ENCODE peak calls at places on chromosomes 13 and 19, in four cellular contexts. One of them, this sample, is unnamed.

GRCh38 chr13:98476538-98476966 is 100.4 kb downstream of the STK24 start:
- DNase-seq in K562: peak; percentile 46
- DNase-seq in GM12891: peak; percentile 89
- DNase-seq in GM12878: peak; percentile 90
- DNase-seq in this sample: peak; percentile 73

GRCh38 chr13:26300140-26300539 is 46.2 kb downstream of the CDK8 start:
- DNase-seq in K562: no peak
- DNase-seq in GM12891: no peak
- DNase-seq in GM12878: no peak
- DNase-seq in this sample: no peak

GRCh38 chr19:29807870-29808405 is 3.9 kb upstream of the CCNE1 start:
- DNase-seq in K562: no peak
- DNase-seq in GM12891: no peak
- DNase-seq in GM12878: no peak
- DNase-seq in this sample: no peak

GRCh38 chr13:99691552-99691951 is 190.3 kb downstream of the TM9SF2 start:
- DNase-seq in K562: no peak
- DNase-seq in GM12891: no peak
- DNase-seq in GM12878: no peak
- DNase-seq in this sample: no peak

GRCh38 chr13:79776538-79776937 is 295.6 kb downstream of the NDFIP2 start:
- DNase-seq in K562: no peak
- DNase-seq in GM12891: no peak
- DNase-seq in GM12878: no peak
- DNase-seq in this sample: peak; percentile 69

GRCh38 chr19:51407631-51408131 is 9.8 kb downstream of the SIGLEC10 start:
- DNase-seq in K562: peak; percentile 77
- DNase-seq in GM12891: no peak
- DNase-seq in GM12878: no peak
- DNase-seq in this sample: peak; percentile 66

GRCh38 chr13:38348890-38349289 is 761 bp upstream of the UFM1 start:
- DNase-seq in K562: no peak
- DNase-seq in GM12891: no peak
- DNase-seq in GM12878: no peak
- DNase-seq in this sample: no peak

GRCh38 chr19:46838160-46838559 is 12.5 kb downstream of the AP2S1 start:
- DNase-seq in K562: no peak
- DNase-seq in GM12891: no peak
- DNase-seq in GM12878: no peak
- DNase-seq in this sample: no peak

GRCh38 chr19:16327911-16328823 is 3.5 kb downstream of the KLF2 start:
- DNase-seq in K562: no peak
- DNase-seq in GM12891: no peak
- DNase-seq in GM12878: no peak
- DNase-seq in this sample: peak; percentile 100

DNA sequence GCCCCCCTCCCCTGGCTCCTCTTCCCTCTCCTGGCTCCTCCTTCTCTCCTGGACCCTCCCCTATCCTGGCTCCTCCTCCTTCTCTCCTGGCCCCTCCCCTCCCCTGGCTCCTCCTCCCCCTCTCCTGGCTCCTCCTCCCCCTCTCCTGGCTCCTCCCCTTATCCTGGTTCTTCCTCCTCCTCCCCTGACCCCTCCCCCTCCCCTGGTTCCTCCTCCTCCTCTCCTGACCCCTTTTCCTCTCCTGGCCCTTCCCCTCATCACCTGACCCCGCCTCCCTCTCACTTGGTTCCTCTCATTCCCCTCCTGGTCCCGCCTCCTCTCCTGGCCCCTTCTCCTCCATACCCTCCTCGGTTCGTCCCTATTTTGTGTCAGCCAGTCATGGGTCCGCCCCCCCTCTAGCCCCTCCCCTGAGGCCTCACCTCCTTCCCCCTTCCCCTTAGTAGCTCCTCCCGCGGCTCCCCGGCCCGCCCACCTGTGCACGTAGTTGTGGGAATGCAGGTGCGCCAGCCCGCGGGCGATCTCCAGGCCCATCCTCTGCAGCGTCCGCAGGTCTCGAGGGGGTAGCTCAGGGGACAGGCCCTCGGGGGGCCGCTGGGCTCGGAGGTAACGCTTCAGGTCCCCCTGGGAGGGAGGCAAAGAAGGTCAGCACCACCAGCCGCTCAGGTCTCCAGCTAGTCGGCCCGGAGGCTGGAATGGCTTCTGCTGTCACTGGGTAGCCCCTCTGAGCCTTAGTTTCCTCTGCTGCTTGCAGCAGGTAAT is 9.5 kb downstream of the LMTK3 start:
- DNase-seq in K562: peak; percentile 95
- DNase-seq in GM12891: no peak
- DNase-seq in GM12878: peak; percentile 59
- DNase-seq in this sample: peak; percentile 82
- TF ChIP-seq POLR2AphosphoS5 in K562: no peak
- TF ChIP-seq POLR2AphosphoS5 in GM12891: no peak
- TF ChIP-seq POLR2AphosphoS5 in GM12878: no peak
- TF ChIP-seq POLR2AphosphoS5 in this sample: no peak

DNA sequence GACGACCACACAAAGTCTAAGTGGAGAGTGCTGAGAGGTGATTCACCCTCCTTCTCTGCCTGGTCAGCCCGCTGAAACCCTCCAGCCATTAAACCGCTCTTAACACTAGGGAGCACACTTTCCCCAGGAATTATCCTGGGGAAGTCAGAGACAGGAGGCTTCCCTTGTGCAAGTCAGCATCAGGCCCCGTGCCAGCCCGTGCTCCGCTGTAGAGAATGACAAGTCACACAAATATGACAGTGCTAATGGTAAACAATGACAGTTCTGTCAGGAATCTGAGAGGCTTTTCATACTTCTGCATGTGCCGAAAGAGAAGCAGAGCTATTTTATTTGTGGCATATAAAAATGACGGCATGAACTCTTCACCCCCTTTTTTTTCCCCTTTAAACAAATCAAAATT is 816.9 kb upstream of the SLC10A2 start:
- DNase-seq in K562: no peak
- DNase-seq in GM12891: no peak
- DNase-seq in GM12878: no peak
- DNase-seq in this sample: peak; percentile 49
- TF ChIP-seq SPI1 in K562: no peak
- TF ChIP-seq SPI1 in GM12891: no peak
- TF ChIP-seq SPI1 in GM12878: no peak
- TF ChIP-seq SPI1 in this sample: no peak

GRCh38 chr13:51467730-51468129 is 14.9 kb upstream of the INTS6 start:
- DNase-seq in K562: no peak
- DNase-seq in GM12891: no peak
- DNase-seq in GM12878: no peak
- DNase-seq in this sample: no peak
- TF ChIP-seq POLR2AphosphoS5 in K562: no peak
- TF ChIP-seq POLR2AphosphoS5 in GM12891: no peak
- TF ChIP-seq POLR2AphosphoS5 in GM12878: no peak
- TF ChIP-seq POLR2AphosphoS5 in this sample: no peak

GRCh38 chr19:39676004-39676403 is 20.3 kb downstream of the LGALS16 start:
- DNase-seq in K562: no peak
- DNase-seq in GM12891: no peak
- DNase-seq in GM12878: peak; percentile 66
- DNase-seq in this sample: no peak
- TF ChIP-seq SPI1 in K562: no peak
- TF ChIP-seq SPI1 in GM12891: peak; percentile 69
- TF ChIP-seq SPI1 in GM12878: peak; percentile 63
- TF ChIP-seq SPI1 in this sample: no peak

GRCh38 chr13:30865131-30866009 is 40.7 kb upstream of the MEDAG start:
- DNase-seq in K562: peak; percentile 61
- DNase-seq in GM12891: peak; percentile 65
- DNase-seq in GM12878: no peak
- DNase-seq in this sample: peak; percentile 71
- TF ChIP-seq POLR2AphosphoS5 in K562: no peak
- TF ChIP-seq POLR2AphosphoS5 in GM12891: no peak
- TF ChIP-seq POLR2AphosphoS5 in GM12878: no peak
- TF ChIP-seq POLR2AphosphoS5 in this sample: no peak

GRCh38 chr19:44726465-44726864 is 22.0 kb upstream of the BCL3 start:
- DNase-seq in K562: no peak
- DNase-seq in GM12891: no peak
- DNase-seq in GM12878: no peak
- DNase-seq in this sample: no peak

GRCh38 chr19:44725684-44726083 is 22.8 kb upstream of the BCL3 start:
- DNase-seq in K562: peak; percentile 41
- DNase-seq in GM12891: no peak
- DNase-seq in GM12878: no peak
- DNase-seq in this sample: no peak

GRCh38 chr19:44723952-44724319 is 24.6 kb upstream of the BCL3 start:
- DNase-seq in K562: peak; percentile 86
- DNase-seq in GM12891: peak; percentile 74
- DNase-seq in GM12878: peak; percentile 54
- DNase-seq in this sample: peak; percentile 82

GRCh38 chr19:44723299-44723951 is 24.5 kb downstream of the CEACAM16 start:
- DNase-seq in K562: no peak
- DNase-seq in GM12891: no peak
- DNase-seq in GM12878: no peak
- DNase-seq in this sample: peak; percentile 78

GRCh38 chr19:44725251-44725650 is 23.3 kb upstream of the BCL3 start:
- DNase-seq in K562: peak; percentile 49
- DNase-seq in GM12891: no peak
- DNase-seq in GM12878: no peak
- DNase-seq in this sample: no peak
- TF ChIP-seq SPI1 in K562: no peak
- TF ChIP-seq SPI1 in GM12891: no peak
- TF ChIP-seq SPI1 in GM12878: no peak
- TF ChIP-seq SPI1 in this sample: no peak

GRCh38 chr13:45464141-45464686 is 525 bp upstream of the COG3 start:
- DNase-seq in K562: no peak
- DNase-seq in GM12891: no peak
- DNase-seq in GM12878: no peak
- DNase-seq in this sample: no peak
- TF ChIP-seq POLR2AphosphoS5 in K562: no peak
- TF ChIP-seq POLR2AphosphoS5 in GM12891: no peak
- TF ChIP-seq POLR2AphosphoS5 in GM12878: no peak
- TF ChIP-seq POLR2AphosphoS5 in this sample: no peak

DNA sequence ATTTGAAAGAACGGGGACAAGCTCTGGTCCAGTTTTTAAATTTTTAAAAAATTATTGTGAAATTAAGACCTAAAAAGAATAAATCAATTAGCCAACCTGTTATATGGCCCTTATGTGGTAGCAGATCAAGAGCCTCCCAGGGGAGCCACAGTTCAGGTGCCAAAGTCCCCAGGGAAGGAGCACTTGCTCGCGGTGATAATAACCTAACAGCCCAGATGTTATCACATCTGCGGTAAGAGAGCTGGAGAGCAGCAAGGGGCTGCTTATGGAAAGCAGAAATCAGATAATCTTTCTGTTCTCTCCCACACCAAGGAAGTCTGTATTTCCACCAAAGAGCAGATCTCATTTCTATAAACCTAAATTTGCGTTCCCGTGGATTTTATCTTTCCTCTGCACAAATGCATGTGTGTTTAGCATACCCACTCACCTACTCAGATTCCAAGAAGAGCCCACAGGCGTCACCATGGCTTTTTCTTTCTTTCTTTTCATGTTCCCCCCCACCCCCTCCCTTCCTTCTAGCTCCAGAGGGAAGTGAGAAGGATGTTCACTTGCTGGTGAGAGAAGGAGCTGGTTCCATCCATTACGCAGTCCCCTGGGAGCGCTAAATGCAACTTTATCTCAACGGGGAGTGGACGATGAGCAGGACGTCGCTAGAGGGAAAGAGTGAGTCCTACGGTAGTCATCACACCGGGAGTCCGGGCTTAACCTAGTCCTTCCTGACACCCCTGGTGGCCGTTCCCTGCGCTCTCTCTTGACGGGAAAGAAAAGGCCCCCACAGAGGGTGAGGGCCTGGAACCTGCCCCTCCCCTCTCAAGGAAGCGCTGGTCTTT is 1.6 kb upstream of the POU4F1 start:
- DNase-seq in K562: peak; percentile 35
- DNase-seq in GM12891: no peak
- DNase-seq in GM12878: no peak
- DNase-seq in this sample: no peak
- TF ChIP-seq SPI1 in K562: no peak
- TF ChIP-seq SPI1 in GM12891: no peak
- TF ChIP-seq SPI1 in GM12878: no peak
- TF ChIP-seq SPI1 in this sample: no peak

GRCh38 chr19:18304496-18305312 is 18.2 kb downstream of the LSM4 start:
- DNase-seq in K562: peak; percentile 87
- DNase-seq in GM12891: peak; percentile 89
- DNase-seq in GM12878: no peak
- DNase-seq in this sample: peak; percentile 81
- TF ChIP-seq POLR2AphosphoS5 in K562: peak; percentile 75
- TF ChIP-seq POLR2AphosphoS5 in GM12891: peak; percentile 65
- TF ChIP-seq POLR2AphosphoS5 in GM12878: peak; percentile 57
- TF ChIP-seq POLR2AphosphoS5 in this sample: peak; percentile 45

GRCh38 chr13:45540864-45541263 is 74.7 kb downstream of the ERICH6B start:
- DNase-seq in K562: no peak
- DNase-seq in GM12891: no peak
- DNase-seq in GM12878: no peak
- DNase-seq in this sample: no peak

GRCh38 chr13:45544520-45544919 is 71.0 kb downstream of the ERICH6B start:
- DNase-seq in K562: no peak
- DNase-seq in GM12891: no peak
- DNase-seq in GM12878: no peak
- DNase-seq in this sample: no peak

GRCh38 chr13:45541806-45542205 is 73.7 kb downstream of the ERICH6B start:
- DNase-seq in K562: no peak
- DNase-seq in GM12891: no peak
- DNase-seq in GM12878: no peak
- DNase-seq in this sample: no peak

GRCh38 chr13:45542391-45542790 is 73.1 kb downstream of the ERICH6B start:
- DNase-seq in K562: no peak
- DNase-seq in GM12891: no peak
- DNase-seq in GM12878: no peak
- DNase-seq in this sample: no peak

DNA sequence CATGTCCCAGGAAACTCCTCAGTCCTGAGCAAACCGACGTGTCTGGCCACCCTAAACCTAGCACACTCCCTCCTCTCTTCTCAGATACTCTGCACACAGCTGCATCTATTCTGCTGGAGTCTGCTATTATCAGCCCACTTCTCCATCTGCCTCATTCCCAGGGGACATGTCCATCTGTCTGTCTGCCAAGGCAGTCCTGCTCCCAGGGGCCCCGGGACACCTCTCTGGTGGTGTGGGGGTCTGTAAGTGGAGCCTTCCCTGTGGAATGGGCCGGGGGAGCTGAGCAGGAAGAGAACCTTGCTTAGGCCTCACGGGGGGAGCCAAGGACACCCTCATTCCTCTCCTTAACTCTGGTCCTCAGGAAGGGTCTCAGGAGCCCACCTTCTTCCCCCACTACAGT is 72.7 kb downstream of the ERICH6B start:
- DNase-seq in K562: no peak
- DNase-seq in GM12891: no peak
- DNase-seq in GM12878: no peak
- DNase-seq in this sample: no peak
- TF ChIP-seq SPI1 in K562: no peak
- TF ChIP-seq SPI1 in GM12891: no peak
- TF ChIP-seq SPI1 in GM12878: no peak
- TF ChIP-seq SPI1 in this sample: no peak